ENCODE peak calls at places on chromosomes 11 and 22, in ten cellular contexts. One of them, this sample, is unnamed.

GRCh38 chr22:17781319-17782031 is 7.2 kb upstream of the BID start:
- DNase-seq in stimulated activated CD8-positive, alpha-beta memory T cell treated with anti-CD3 and anti-CD28 coated beads, Interleukin-15, amount 100 ng/mL, for 48 hours: peak; percentile 63
- DNase-seq in fibroblast of the conjunctiva: peak; percentile 71
- DNase-seq in stimulated activated CD4-positive, alpha-beta T cell treated with anti-CD3 and anti-CD28 coated beads, Interleukin-4, amount 100 ng/mL, for 1 hour: peak; percentile 73
- DNase-seq in kidney glomerular epithelial cell: peak; percentile 87
- DNase-seq in LoVo: peak; percentile 14
- DNase-seq in neural crest cell: no peak
- DNase-seq in HFF-Myc: no peak
- DNase-seq in chondrocyte: no peak
- DNase-seq in GM19239: no peak
- DNase-seq in this sample: no peak

GRCh38 chr22:36289406-36289870 is 36.5 kb downstream of the APOL1 start:
- DNase-seq in fibroblast of the conjunctiva: no peak
- DNase-seq in neural crest cell: no peak
- DNase-seq in GM19239: no peak
- DNase-seq in HFF-Myc: no peak
- DNase-seq in LoVo: no peak
- DNase-seq in stimulated activated CD8-positive, alpha-beta memory T cell treated with anti-CD3 and anti-CD28 coated beads, Interleukin-15, amount 100 ng/mL, for 48 hours: no peak
- DNase-seq in chondrocyte: no peak
- DNase-seq in kidney glomerular epithelial cell: no peak
- DNase-seq in stimulated activated CD4-positive, alpha-beta T cell treated with anti-CD3 and anti-CD28 coated beads, Interleukin-4, amount 100 ng/mL, for 1 hour: no peak
- DNase-seq in this sample: no peak

GRCh38 chr11:16811136-16812020 is 72.9 kb downstream of the C11orf58 start:
- DNase-seq in stimulated activated CD8-positive, alpha-beta memory T cell treated with anti-CD3 and anti-CD28 coated beads, Interleukin-15, amount 100 ng/mL, for 48 hours: no peak
- DNase-seq in LoVo: no peak
- DNase-seq in HFF-Myc: no peak
- DNase-seq in kidney glomerular epithelial cell: no peak
- DNase-seq in stimulated activated CD4-positive, alpha-beta T cell treated with anti-CD3 and anti-CD28 coated beads, Interleukin-4, amount 100 ng/mL, for 1 hour: no peak
- DNase-seq in chondrocyte: no peak
- DNase-seq in GM19239: no peak
- DNase-seq in fibroblast of the conjunctiva: no peak
- DNase-seq in neural crest cell: no peak
- DNase-seq in this sample: peak; percentile 65

GRCh38 chr11:115920841-115921480 is 416.7 kb upstream of the CADM1 start:
- DNase-seq in stimulated activated CD8-positive, alpha-beta memory T cell treated with anti-CD3 and anti-CD28 coated beads, Interleukin-15, amount 100 ng/mL, for 48 hours: no peak
- DNase-seq in HFF-Myc: no peak
- DNase-seq in fibroblast of the conjunctiva: no peak
- DNase-seq in kidney glomerular epithelial cell: peak; percentile 77
- DNase-seq in stimulated activated CD4-positive, alpha-beta T cell treated with anti-CD3 and anti-CD28 coated beads, Interleukin-4, amount 100 ng/mL, for 1 hour: no peak
- DNase-seq in GM19239: no peak
- DNase-seq in neural crest cell: no peak
- DNase-seq in chondrocyte: no peak
- DNase-seq in LoVo: no peak
- DNase-seq in this sample: no peak

GRCh38 chr22:19713650-19714319 is 518 bp upstream of the SEPTIN5 start:
- DNase-seq in LoVo: no peak
- DNase-seq in HFF-Myc: no peak
- DNase-seq in stimulated activated CD4-positive, alpha-beta T cell treated with anti-CD3 and anti-CD28 coated beads, Interleukin-4, amount 100 ng/mL, for 1 hour: no peak
- DNase-seq in fibroblast of the conjunctiva: no peak
- DNase-seq in chondrocyte: no peak
- DNase-seq in GM19239: no peak
- DNase-seq in neural crest cell: peak; percentile 45
- DNase-seq in kidney glomerular epithelial cell: no peak
- DNase-seq in stimulated activated CD8-positive, alpha-beta memory T cell treated with anti-CD3 and anti-CD28 coated beads, Interleukin-15, amount 100 ng/mL, for 48 hours: no peak
- DNase-seq in this sample: no peak

GRCh38 chr11:83566948-83567347 is 280.8 kb upstream of the CCDC90B start:
- DNase-seq in fibroblast of the conjunctiva: no peak
- DNase-seq in LoVo: no peak
- DNase-seq in HFF-Myc: peak; percentile 4
- DNase-seq in chondrocyte: no peak
- DNase-seq in kidney glomerular epithelial cell: peak; percentile 46
- DNase-seq in stimulated activated CD8-positive, alpha-beta memory T cell treated with anti-CD3 and anti-CD28 coated beads, Interleukin-15, amount 100 ng/mL, for 48 hours: no peak
- DNase-seq in GM19239: no peak
- DNase-seq in neural crest cell: no peak
- DNase-seq in stimulated activated CD4-positive, alpha-beta T cell treated with anti-CD3 and anti-CD28 coated beads, Interleukin-4, amount 100 ng/mL, for 1 hour: no peak
- DNase-seq in this sample: no peak

GRCh38 chr22:19629720-19630419 is 84.4 kb upstream of the SEPTIN5 start:
- DNase-seq in LoVo: peak; percentile 69
- DNase-seq in kidney glomerular epithelial cell: peak; percentile 62
- DNase-seq in fibroblast of the conjunctiva: peak; percentile 60
- DNase-seq in stimulated activated CD8-positive, alpha-beta memory T cell treated with anti-CD3 and anti-CD28 coated beads, Interleukin-15, amount 100 ng/mL, for 48 hours: peak; percentile 60
- DNase-seq in GM19239: peak; percentile 93
- DNase-seq in HFF-Myc: peak; percentile 21
- DNase-seq in stimulated activated CD4-positive, alpha-beta T cell treated with anti-CD3 and anti-CD28 coated beads, Interleukin-4, amount 100 ng/mL, for 1 hour: peak; percentile 83
- DNase-seq in neural crest cell: peak; percentile 91
- DNase-seq in chondrocyte: no peak
- DNase-seq in this sample: peak; percentile 86

GRCh38 chr22:46696614-46697013 is 41.4 kb downstream of the CERK start:
- DNase-seq in neural crest cell: no peak
- DNase-seq in GM19239: no peak
- DNase-seq in chondrocyte: peak; percentile 53
- DNase-seq in LoVo: no peak
- DNase-seq in kidney glomerular epithelial cell: no peak
- DNase-seq in fibroblast of the conjunctiva: no peak
- DNase-seq in stimulated activated CD8-positive, alpha-beta memory T cell treated with anti-CD3 and anti-CD28 coated beads, Interleukin-15, amount 100 ng/mL, for 48 hours: no peak
- DNase-seq in HFF-Myc: no peak
- DNase-seq in stimulated activated CD4-positive, alpha-beta T cell treated with anti-CD3 and anti-CD28 coated beads, Interleukin-4, amount 100 ng/mL, for 1 hour: no peak
- DNase-seq in this sample: no peak

GRCh38 chr11:96215826-96216225 is 127.2 kb downstream of the MAML2 start:
- DNase-seq in kidney glomerular epithelial cell: no peak
- DNase-seq in stimulated activated CD8-positive, alpha-beta memory T cell treated with anti-CD3 and anti-CD28 coated beads, Interleukin-15, amount 100 ng/mL, for 48 hours: no peak
- DNase-seq in GM19239: no peak
- DNase-seq in HFF-Myc: no peak
- DNase-seq in fibroblast of the conjunctiva: no peak
- DNase-seq in stimulated activated CD4-positive, alpha-beta T cell treated with anti-CD3 and anti-CD28 coated beads, Interleukin-4, amount 100 ng/mL, for 1 hour: no peak
- DNase-seq in chondrocyte: no peak
- DNase-seq in neural crest cell: no peak
- DNase-seq in LoVo: no peak
- DNase-seq in this sample: no peak

GRCh38 chr11:107706531-107706930 is 5.3 kb downstream of the SLN start:
- DNase-seq in stimulated activated CD8-positive, alpha-beta memory T cell treated with anti-CD3 and anti-CD28 coated beads, Interleukin-15, amount 100 ng/mL, for 48 hours: no peak
- DNase-seq in GM19239: no peak
- DNase-seq in HFF-Myc: no peak
- DNase-seq in kidney glomerular epithelial cell: no peak
- DNase-seq in chondrocyte: no peak
- DNase-seq in neural crest cell: no peak
- DNase-seq in stimulated activated CD4-positive, alpha-beta T cell treated with anti-CD3 and anti-CD28 coated beads, Interleukin-4, amount 100 ng/mL, for 1 hour: no peak
- DNase-seq in fibroblast of the conjunctiva: no peak
- DNase-seq in LoVo: no peak
- DNase-seq in this sample: no peak

GRCh38 chr11:128093689-128094088 is 493.7 kb downstream of the ETS1 start:
- DNase-seq in stimulated activated CD4-positive, alpha-beta T cell treated with anti-CD3 and anti-CD28 coated beads, Interleukin-4, amount 100 ng/mL, for 1 hour: no peak
- DNase-seq in GM19239: no peak
- DNase-seq in LoVo: no peak
- DNase-seq in stimulated activated CD8-positive, alpha-beta memory T cell treated with anti-CD3 and anti-CD28 coated beads, Interleukin-15, amount 100 ng/mL, for 48 hours: no peak
- DNase-seq in HFF-Myc: no peak
- DNase-seq in neural crest cell: no peak
- DNase-seq in kidney glomerular epithelial cell: no peak
- DNase-seq in fibroblast of the conjunctiva: no peak
- DNase-seq in chondrocyte: no peak
- DNase-seq in this sample: no peak

GRCh38 chr11:6568191-6568918 is 35.1 kb downstream of the RRP8 start:
- DNase-seq in HFF-Myc: peak; percentile 56
- DNase-seq in chondrocyte: no peak
- DNase-seq in kidney glomerular epithelial cell: peak; percentile 42
- DNase-seq in LoVo: no peak
- DNase-seq in stimulated activated CD4-positive, alpha-beta T cell treated with anti-CD3 and anti-CD28 coated beads, Interleukin-4, amount 100 ng/mL, for 1 hour: no peak
- DNase-seq in neural crest cell: peak; percentile 1
- DNase-seq in fibroblast of the conjunctiva: peak; percentile 64
- DNase-seq in stimulated activated CD8-positive, alpha-beta memory T cell treated with anti-CD3 and anti-CD28 coated beads, Interleukin-15, amount 100 ng/mL, for 48 hours: no peak
- DNase-seq in GM19239: no peak
- DNase-seq in this sample: no peak

GRCh38 chr11:94455861-94456260 is 37.8 kb downstream of the MRE11 start:
- DNase-seq in stimulated activated CD4-positive, alpha-beta T cell treated with anti-CD3 and anti-CD28 coated beads, Interleukin-4, amount 100 ng/mL, for 1 hour: no peak
- DNase-seq in HFF-Myc: no peak
- DNase-seq in chondrocyte: no peak
- DNase-seq in kidney glomerular epithelial cell: no peak
- DNase-seq in LoVo: no peak
- DNase-seq in GM19239: no peak
- DNase-seq in stimulated activated CD8-positive, alpha-beta memory T cell treated with anti-CD3 and anti-CD28 coated beads, Interleukin-15, amount 100 ng/mL, for 48 hours: no peak
- DNase-seq in fibroblast of the conjunctiva: no peak
- DNase-seq in neural crest cell: no peak
- DNase-seq in this sample: no peak

GRCh38 chr11:10044618-10045017 is 249.4 kb downstream of the SBF2 start:
- DNase-seq in GM19239: no peak
- DNase-seq in fibroblast of the conjunctiva: no peak
- DNase-seq in kidney glomerular epithelial cell: no peak
- DNase-seq in HFF-Myc: no peak
- DNase-seq in stimulated activated CD4-positive, alpha-beta T cell treated with anti-CD3 and anti-CD28 coated beads, Interleukin-4, amount 100 ng/mL, for 1 hour: no peak
- DNase-seq in chondrocyte: no peak
- DNase-seq in neural crest cell: no peak
- DNase-seq in LoVo: peak; percentile 48
- DNase-seq in stimulated activated CD8-positive, alpha-beta memory T cell treated with anti-CD3 and anti-CD28 coated beads, Interleukin-15, amount 100 ng/mL, for 48 hours: no peak
- DNase-seq in this sample: no peak

GRCh38 chr11:64656797-64657196 is 65.8 kb downstream of the SLC22A12 start:
- DNase-seq in HFF-Myc: no peak
- DNase-seq in chondrocyte: no peak
- DNase-seq in LoVo: no peak
- DNase-seq in GM19239: no peak
- DNase-seq in stimulated activated CD8-positive, alpha-beta memory T cell treated with anti-CD3 and anti-CD28 coated beads, Interleukin-15, amount 100 ng/mL, for 48 hours: no peak
- DNase-seq in kidney glomerular epithelial cell: no peak
- DNase-seq in neural crest cell: no peak
- DNase-seq in fibroblast of the conjunctiva: no peak
- DNase-seq in stimulated activated CD4-positive, alpha-beta T cell treated with anti-CD3 and anti-CD28 coated beads, Interleukin-4, amount 100 ng/mL, for 1 hour: no peak
- DNase-seq in this sample: no peak

GRCh38 chr11:17148536-17148935 is 59.2 kb downstream of the PIK3C2A start:
- DNase-seq in neural crest cell: no peak
- DNase-seq in HFF-Myc: no peak
- DNase-seq in chondrocyte: no peak
- DNase-seq in fibroblast of the conjunctiva: no peak
- DNase-seq in kidney glomerular epithelial cell: no peak
- DNase-seq in LoVo: no peak
- DNase-seq in stimulated activated CD4-positive, alpha-beta T cell treated with anti-CD3 and anti-CD28 coated beads, Interleukin-4, amount 100 ng/mL, for 1 hour: no peak
- DNase-seq in GM19239: no peak
- DNase-seq in stimulated activated CD8-positive, alpha-beta memory T cell treated with anti-CD3 and anti-CD28 coated beads, Interleukin-15, amount 100 ng/mL, for 48 hours: no peak
- DNase-seq in this sample: no peak

GRCh38 chr22:36149464-36149863 is 11.1 kb downstream of the APOL3 start:
- DNase-seq in kidney glomerular epithelial cell: no peak
- DNase-seq in fibroblast of the conjunctiva: no peak
- DNase-seq in LoVo: no peak
- DNase-seq in stimulated activated CD8-positive, alpha-beta memory T cell treated with anti-CD3 and anti-CD28 coated beads, Interleukin-15, amount 100 ng/mL, for 48 hours: no peak
- DNase-seq in neural crest cell: no peak
- DNase-seq in GM19239: no peak
- DNase-seq in HFF-Myc: no peak
- DNase-seq in stimulated activated CD4-positive, alpha-beta T cell treated with anti-CD3 and anti-CD28 coated beads, Interleukin-4, amount 100 ng/mL, for 1 hour: no peak
- DNase-seq in chondrocyte: no peak
- DNase-seq in this sample: no peak

GRCh38 chr11:109993786-109994185 is 99.4 kb upstream of the ZC3H12C start:
- DNase-seq in stimulated activated CD8-positive, alpha-beta memory T cell treated with anti-CD3 and anti-CD28 coated beads, Interleukin-15, amount 100 ng/mL, for 48 hours: no peak
- DNase-seq in HFF-Myc: no peak
- DNase-seq in LoVo: no peak
- DNase-seq in neural crest cell: no peak
- DNase-seq in fibroblast of the conjunctiva: no peak
- DNase-seq in stimulated activated CD4-positive, alpha-beta T cell treated with anti-CD3 and anti-CD28 coated beads, Interleukin-4, amount 100 ng/mL, for 1 hour: no peak
- DNase-seq in kidney glomerular epithelial cell: no peak
- DNase-seq in chondrocyte: no peak
- DNase-seq in GM19239: no peak
- DNase-seq in this sample: no peak

GRCh38 chr11:66115638-66116410 is 45.8 kb downstream of the PACS1 start:
- DNase-seq in neural crest cell: no peak
- DNase-seq in kidney glomerular epithelial cell: no peak
- DNase-seq in LoVo: no peak
- DNase-seq in HFF-Myc: no peak
- DNase-seq in stimulated activated CD4-positive, alpha-beta T cell treated with anti-CD3 and anti-CD28 coated beads, Interleukin-4, amount 100 ng/mL, for 1 hour: no peak
- DNase-seq in chondrocyte: no peak
- DNase-seq in stimulated activated CD8-positive, alpha-beta memory T cell treated with anti-CD3 and anti-CD28 coated beads, Interleukin-15, amount 100 ng/mL, for 48 hours: no peak
- DNase-seq in GM19239: no peak
- DNase-seq in fibroblast of the conjunctiva: no peak
- DNase-seq in this sample: no peak

GRCh38 chr11:75589933-75590332 is 27.9 kb downstream of the SERPINH1 start:
- DNase-seq in fibroblast of the conjunctiva: no peak
- DNase-seq in chondrocyte: no peak
- DNase-seq in neural crest cell: no peak
- DNase-seq in GM19239: no peak
- DNase-seq in HFF-Myc: no peak
- DNase-seq in kidney glomerular epithelial cell: no peak
- DNase-seq in stimulated activated CD8-positive, alpha-beta memory T cell treated with anti-CD3 and anti-CD28 coated beads, Interleukin-15, amount 100 ng/mL, for 48 hours: no peak
- DNase-seq in stimulated activated CD4-positive, alpha-beta T cell treated with anti-CD3 and anti-CD28 coated beads, Interleukin-4, amount 100 ng/mL, for 1 hour: no peak
- DNase-seq in LoVo: no peak
- DNase-seq in this sample: no peak

GRCh38 chr11:126485021-126485781 is 129.7 kb downstream of the ST3GAL4 start:
- DNase-seq in LoVo: no peak
- DNase-seq in stimulated activated CD8-positive, alpha-beta memory T cell treated with anti-CD3 and anti-CD28 coated beads, Interleukin-15, amount 100 ng/mL, for 48 hours: no peak
- DNase-seq in stimulated activated CD4-positive, alpha-beta T cell treated with anti-CD3 and anti-CD28 coated beads, Interleukin-4, amount 100 ng/mL, for 1 hour: no peak
- DNase-seq in GM19239: no peak
- DNase-seq in kidney glomerular epithelial cell: no peak
- DNase-seq in HFF-Myc: no peak
- DNase-seq in neural crest cell: no peak
- DNase-seq in fibroblast of the conjunctiva: no peak
- DNase-seq in chondrocyte: no peak
- DNase-seq in this sample: no peak

GRCh38 chr11:112615238-112615637 is 346.0 kb upstream of the NCAM1 start:
- DNase-seq in HFF-Myc: no peak
- DNase-seq in LoVo: no peak
- DNase-seq in stimulated activated CD4-positive, alpha-beta T cell treated with anti-CD3 and anti-CD28 coated beads, Interleukin-4, amount 100 ng/mL, for 1 hour: no peak
- DNase-seq in neural crest cell: no peak
- DNase-seq in GM19239: no peak
- DNase-seq in kidney glomerular epithelial cell: no peak
- DNase-seq in fibroblast of the conjunctiva: no peak
- DNase-seq in chondrocyte: no peak
- DNase-seq in stimulated activated CD8-positive, alpha-beta memory T cell treated with anti-CD3 and anti-CD28 coated beads, Interleukin-15, amount 100 ng/mL, for 48 hours: no peak
- DNase-seq in this sample: no peak

GRCh38 chr22:45212992-45213751 is 27.5 kb downstream of the KIAA0930 start:
- DNase-seq in stimulated activated CD8-positive, alpha-beta memory T cell treated with anti-CD3 and anti-CD28 coated beads, Interleukin-15, amount 100 ng/mL, for 48 hours: no peak
- DNase-seq in stimulated activated CD4-positive, alpha-beta T cell treated with anti-CD3 and anti-CD28 coated beads, Interleukin-4, amount 100 ng/mL, for 1 hour: no peak
- DNase-seq in neural crest cell: no peak
- DNase-seq in kidney glomerular epithelial cell: no peak
- DNase-seq in GM19239: no peak
- DNase-seq in LoVo: no peak
- DNase-seq in fibroblast of the conjunctiva: no peak
- DNase-seq in chondrocyte: peak; percentile 72
- DNase-seq in HFF-Myc: no peak
- DNase-seq in this sample: no peak

GRCh38 chr11:65879622-65880021 is at the start of gene CTSW:
- DNase-seq in GM19239: no peak
- DNase-seq in stimulated activated CD4-positive, alpha-beta T cell treated with anti-CD3 and anti-CD28 coated beads, Interleukin-4, amount 100 ng/mL, for 1 hour: no peak
- DNase-seq in fibroblast of the conjunctiva: no peak
- DNase-seq in stimulated activated CD8-positive, alpha-beta memory T cell treated with anti-CD3 and anti-CD28 coated beads, Interleukin-15, amount 100 ng/mL, for 48 hours: no peak
- DNase-seq in LoVo: no peak
- DNase-seq in chondrocyte: no peak
- DNase-seq in neural crest cell: no peak
- DNase-seq in kidney glomerular epithelial cell: no peak
- DNase-seq in HFF-Myc: no peak
- DNase-seq in this sample: no peak

GRCh38 chr11:7638710-7639642 is 34.3 kb downstream of the CYB5R2 start:
- DNase-seq in chondrocyte: no peak
- DNase-seq in kidney glomerular epithelial cell: no peak
- DNase-seq in fibroblast of the conjunctiva: no peak
- DNase-seq in LoVo: no peak
- DNase-seq in stimulated activated CD8-positive, alpha-beta memory T cell treated with anti-CD3 and anti-CD28 coated beads, Interleukin-15, amount 100 ng/mL, for 48 hours: no peak
- DNase-seq in neural crest cell: no peak
- DNase-seq in stimulated activated CD4-positive, alpha-beta T cell treated with anti-CD3 and anti-CD28 coated beads, Interleukin-4, amount 100 ng/mL, for 1 hour: no peak
- DNase-seq in GM19239: peak; percentile 13
- DNase-seq in HFF-Myc: no peak
- DNase-seq in this sample: no peak

GRCh38 chr11:58133329-58134076 is 8.2 kb upstream of the OR9I1 start:
- DNase-seq in fibroblast of the conjunctiva: no peak
- DNase-seq in kidney glomerular epithelial cell: no peak
- DNase-seq in HFF-Myc: no peak
- DNase-seq in neural crest cell: no peak
- DNase-seq in stimulated activated CD8-positive, alpha-beta memory T cell treated with anti-CD3 and anti-CD28 coated beads, Interleukin-15, amount 100 ng/mL, for 48 hours: no peak
- DNase-seq in chondrocyte: no peak
- DNase-seq in LoVo: no peak
- DNase-seq in stimulated activated CD4-positive, alpha-beta T cell treated with anti-CD3 and anti-CD28 coated beads, Interleukin-4, amount 100 ng/mL, for 1 hour: no peak
- DNase-seq in GM19239: no peak
- DNase-seq in this sample: no peak

GRCh38 chr11:130020323-130020722 is 17.7 kb upstream of the PRDM10 start:
- DNase-seq in chondrocyte: no peak
- DNase-seq in fibroblast of the conjunctiva: no peak
- DNase-seq in LoVo: no peak
- DNase-seq in GM19239: no peak
- DNase-seq in stimulated activated CD4-positive, alpha-beta T cell treated with anti-CD3 and anti-CD28 coated beads, Interleukin-4, amount 100 ng/mL, for 1 hour: no peak
- DNase-seq in HFF-Myc: no peak
- DNase-seq in stimulated activated CD8-positive, alpha-beta memory T cell treated with anti-CD3 and anti-CD28 coated beads, Interleukin-15, amount 100 ng/mL, for 48 hours: no peak
- DNase-seq in neural crest cell: no peak
- DNase-seq in kidney glomerular epithelial cell: peak; percentile 60
- DNase-seq in this sample: no peak

GRCh38 chr11:19992162-19992561 is 168.1 kb downstream of the DBX1 start:
- DNase-seq in stimulated activated CD8-positive, alpha-beta memory T cell treated with anti-CD3 and anti-CD28 coated beads, Interleukin-15, amount 100 ng/mL, for 48 hours: no peak
- DNase-seq in chondrocyte: no peak
- DNase-seq in stimulated activated CD4-positive, alpha-beta T cell treated with anti-CD3 and anti-CD28 coated beads, Interleukin-4, amount 100 ng/mL, for 1 hour: no peak
- DNase-seq in fibroblast of the conjunctiva: no peak
- DNase-seq in LoVo: no peak
- DNase-seq in kidney glomerular epithelial cell: no peak
- DNase-seq in GM19239: no peak
- DNase-seq in HFF-Myc: no peak
- DNase-seq in neural crest cell: no peak
- DNase-seq in this sample: peak; percentile 3